ENCODE peak calls at places on chromosomes 5 and 9, in five cellular contexts. K is IMR-90; P is transverse colon; T is A673; C is naive thymus-derived CD4-positive, alpha-beta T cell. L is an unnamed sample. For H3K4me1, the result is how much of the 10 kb centered on the place peaks cover.

GRCh38 chr9:137085918-137086530 is 761 bp upstream of the MAN1B1 start:
- DNase-seq in P (peak), T (no peak), K (no peak), C (peak), L (no peak)

GRCh38 chr9:17491780-17492179 is 87.1 kb upstream of the SH3GL2 start:
- DNase-seq in P (no peak), T (no peak), K (peak), C (no peak), L (no peak)

GRCh38 chr5:39760385-39761198 is 335.8 kb upstream of the DAB2 start:
- DNase-seq in K (peak), C (no peak), T (no peak), P (no peak), L (no peak)

GRCh38 chr9:281753-282645 is 67.3 kb downstream of the DOCK8 start:
- DNase-seq in T (no peak), K (no peak), P (no peak), C (no peak), L (no peak)

GRCh38 chr9:18739127-18739526 is 265.2 kb downstream of the ADAMTSL1 start:
- DNase-seq in T (no peak), K (no peak), C (no peak), P (no peak), L (no peak)

GRCh38 chr9:134623408-134624066 is 18.1 kb upstream of the COL5A1 start:
- DNase-seq in K (no peak), C (no peak), P (no peak), T (no peak), L (peak)

GRCh38 chr9:109602987-109603386 is 104.9 kb upstream of the PTPN3 start:
- DNase-seq in T (no peak), C (no peak), K (no peak), P (no peak), L (no peak)

GRCh38 chr5:95162231-95162992 is 122.5 kb downstream of the MCTP1 start:
- DNase-seq in T (peak), P (no peak), K (no peak), C (no peak), L (no peak)

GRCh38 chr9:70823284-70823683 is 298.1 kb downstream of the TRPM3 start:
- DNase-seq in C (no peak), K (no peak), P (no peak), T (no peak), L (no peak)

GRCh38 chr5:139919308-139919707 is 123.7 kb downstream of the PSD2 start:
- DNase-seq in P (no peak), K (no peak), T (no peak), C (no peak), L (no peak)

GRCh38 chr5:153267506-153267905 is 223.0 kb upstream of the GRIA1 start:
- DNase-seq in T (no peak), C (no peak), K (no peak), P (no peak), L (no peak)

GRCh38 chr9:78131969-78132687 is 100.5 kb upstream of the GNAQ start:
- DNase-seq in C (no peak), T (no peak), P (no peak), K (no peak), L (no peak)

GRCh38 chr5:31962928-31963327 is 211.2 kb downstream of the GOLPH3 start:
- DNase-seq in C (no peak), K (no peak), P (no peak), T (no peak), L (no peak)

GRCh38 chr5:110807174-110807573 is 68.4 kb downstream of the SLC25A46 start:
- DNase-seq in K (peak), P (peak), C (no peak), T (no peak), L (no peak)

GRCh38 chr5:122120957-122121356 is 8.4 kb upstream of the ZNF474 start:
- DNase-seq in T (no peak), P (no peak), C (no peak), K (peak), L (no peak)

DNA sequence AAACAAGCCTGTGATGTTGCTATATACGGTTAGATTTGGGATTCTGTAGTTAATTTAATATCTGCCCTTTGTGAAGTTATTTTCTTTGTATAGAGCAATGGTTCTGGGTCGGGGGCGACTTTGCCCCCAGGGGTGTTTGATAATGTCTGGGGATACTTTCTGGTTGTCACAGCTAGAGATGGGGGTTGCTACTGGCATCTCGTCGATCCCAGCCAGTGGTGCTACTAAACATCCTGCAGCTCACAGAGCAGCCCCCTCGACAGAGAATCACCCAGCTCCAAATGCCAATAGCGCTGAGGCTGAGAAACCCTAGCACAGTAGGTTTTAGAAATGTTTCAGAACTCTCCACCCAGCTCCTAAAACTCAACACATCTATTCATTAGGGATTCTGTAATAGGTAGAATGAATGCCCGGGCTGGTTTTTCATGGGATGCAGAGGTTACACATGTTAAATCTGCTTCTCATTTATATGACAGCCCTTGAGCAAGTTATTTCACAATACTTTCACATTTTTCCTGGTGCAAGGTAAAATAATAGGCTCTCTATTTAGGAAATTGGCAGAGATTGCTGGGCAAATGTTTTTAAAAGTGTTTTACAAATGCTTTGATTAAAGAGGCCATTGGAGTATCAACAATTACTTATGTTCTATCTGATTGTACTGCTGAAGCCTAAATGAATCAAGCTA is 75.2 kb upstream of the CTSL start:
- DNase-seq in C (no peak), K (no peak), T (no peak), P (no peak), L (no peak)
- H3K4me1 ChIP-seq in C (under half), K (under half), T (under half), P (under half), L (under half)

DNA sequence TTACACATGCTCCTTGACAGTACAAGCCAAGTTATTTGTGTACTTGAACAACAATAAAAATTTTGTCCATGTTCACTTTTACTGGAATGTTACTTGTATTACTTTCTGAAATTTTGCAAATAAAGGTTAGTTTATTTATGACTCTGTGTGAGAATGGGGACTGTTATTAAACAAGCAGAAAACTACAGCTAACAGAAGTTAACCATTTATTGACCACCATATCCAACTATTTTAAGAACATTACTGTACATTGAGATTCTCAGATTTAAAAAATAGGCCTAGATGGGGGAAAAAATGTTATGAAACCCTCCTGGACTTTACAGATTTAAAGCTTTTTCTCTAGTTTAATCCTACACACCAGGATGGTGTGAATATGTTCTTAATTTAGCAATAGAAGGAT is 1.8 kb downstream of the SLC25A51 start:
- DNase-seq in T (no peak), P (no peak), C (no peak), K (no peak), L (no peak)
- H3K27ac ChIP-seq in T (no peak), P (no peak), C (no peak), K (no peak), L (no peak)

GRCh38 chr5:72246954-72247442 is 73.0 kb downstream of the MRPS27 start:
- DNase-seq in T (no peak), C (no peak), K (peak), P (no peak), L (no peak)
- H3K4me1 ChIP-seq in T (half or more), C (under half), K (under half), P (under half), L (under half)

DNA sequence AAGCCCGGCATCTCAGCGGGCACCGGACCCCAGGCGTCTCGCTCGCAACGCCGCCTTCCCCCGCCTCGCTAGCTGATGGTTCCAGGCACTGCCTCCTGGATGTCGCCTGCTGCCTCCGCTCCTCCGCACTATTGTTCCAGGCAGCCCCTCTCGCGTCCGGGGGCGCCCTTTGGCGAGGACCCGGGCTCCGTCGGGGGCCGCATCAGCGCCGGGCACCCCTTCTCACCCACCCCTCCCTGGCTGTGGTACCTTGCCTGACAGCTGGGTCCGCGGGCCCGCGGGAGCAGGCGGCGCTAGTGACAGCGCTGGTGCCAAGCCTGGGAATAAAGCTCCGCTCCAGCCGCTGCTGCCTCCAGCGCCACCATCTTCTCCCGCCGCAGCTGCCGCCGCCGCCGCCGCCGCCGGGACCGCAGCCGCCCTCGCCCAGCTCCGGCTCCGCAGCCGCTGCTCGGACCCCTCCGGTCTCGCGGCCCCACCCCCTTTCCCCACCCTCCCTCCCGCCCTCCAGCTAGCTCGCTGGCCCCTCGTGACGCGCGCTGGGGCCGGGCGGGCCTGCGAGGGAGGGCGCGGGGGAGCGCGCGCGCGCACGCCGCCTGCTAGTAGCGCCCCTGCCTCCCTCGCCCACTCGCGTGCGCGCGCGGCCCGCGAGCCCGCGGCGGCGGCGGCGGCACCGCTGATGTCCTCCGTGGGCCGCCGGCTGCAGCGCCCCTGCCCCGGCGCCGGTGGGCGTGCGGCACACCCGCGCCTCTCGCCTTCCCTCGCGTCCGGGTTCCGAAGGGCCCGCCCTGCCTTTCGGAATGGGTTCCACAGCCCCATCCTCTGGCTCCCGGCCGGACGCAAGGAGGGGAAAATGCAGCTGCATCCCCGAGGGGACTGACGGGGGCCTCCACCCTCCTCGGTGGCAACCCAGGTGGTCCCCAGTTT is at the start of gene APBA1:
- DNase-seq in C (peak), K (peak), P (peak), T (peak), L (peak)
- H3K27ac ChIP-seq in C (no peak), K (peak), P (peak), T (no peak), L (peak)

GRCh38 chr5:141841376-141841775 is 36.8 kb downstream of the PCDH1 start:
- DNase-seq in T (no peak), K (no peak), C (no peak), P (peak), L (no peak)

GRCh38 chr5:141838326-141839014 is 39.7 kb downstream of the PCDH1 start:
- DNase-seq in K (no peak), P (no peak), C (no peak), T (no peak), L (no peak)

GRCh38 chr5:141840826-141841360 is 37.3 kb downstream of the PCDH1 start:
- DNase-seq in K (no peak), T (no peak), C (no peak), P (no peak), L (no peak)

GRCh38 chr5:141840295-141840812 is 37.9 kb downstream of the PCDH1 start:
- DNase-seq in C (no peak), P (peak), K (no peak), T (no peak), L (no peak)

DNA sequence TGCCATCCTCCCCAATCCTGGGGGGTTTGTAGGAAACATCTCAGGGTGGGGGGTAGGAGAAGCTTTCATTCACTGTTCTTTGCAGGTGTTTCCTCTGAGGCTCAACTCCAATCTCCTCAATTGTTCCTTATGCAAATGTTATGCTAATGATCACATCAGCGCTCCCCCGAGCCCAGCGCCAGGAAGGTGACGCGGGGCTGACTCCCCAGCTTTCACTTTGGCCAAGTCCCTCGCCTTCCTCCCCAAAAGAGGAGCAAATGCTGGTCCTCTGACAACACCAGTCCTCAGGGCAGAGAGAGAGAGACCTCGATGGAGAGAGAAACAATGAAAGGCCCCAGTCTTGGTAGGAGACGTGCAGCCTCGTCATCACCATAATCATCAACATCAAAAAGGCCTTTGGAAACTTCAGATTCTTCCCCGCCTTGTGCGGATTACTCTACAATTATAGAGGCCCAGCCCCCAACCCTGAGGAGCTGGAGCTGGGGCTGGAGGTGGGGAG is 39.1 kb downstream of the PCDH1 start:
- DNase-seq in P (no peak), T (peak), K (no peak), C (no peak), L (no peak)
- H3K4me1 ChIP-seq in P (under half), T (under half), K (under half), C (under half), L (under half)

GRCh38 chr9:98360176-98360708 is 104.8 kb upstream of the TBC1D2 start:
- DNase-seq in T (no peak), K (no peak), C (no peak), P (no peak), L (no peak)

GRCh38 chr9:98361645-98362044 is 106.2 kb upstream of the TBC1D2 start:
- DNase-seq in P (no peak), T (no peak), K (no peak), C (no peak), L (no peak)

GRCh38 chr9:98356953-98357352 is 101.5 kb upstream of the TBC1D2 start:
- DNase-seq in C (no peak), P (no peak), T (no peak), K (peak), L (no peak)

GRCh38 chr9:98357921-98358535 is 102.6 kb upstream of the TBC1D2 start:
- DNase-seq in C (no peak), K (peak), P (no peak), T (no peak), L (no peak)

GRCh38 chr9:98359569-98359968 is 104.1 kb upstream of the TBC1D2 start:
- DNase-seq in T (no peak), K (no peak), P (no peak), C (no peak), L (no peak)
- H3K27ac ChIP-seq in T (no peak), K (no peak), P (no peak), C (no peak), L (no peak)

GRCh38 chr9:95010431-95010838 is 283.9 kb downstream of the AOPEP start:
- DNase-seq in P (no peak), K (no peak), T (no peak), C (no peak), L (no peak)
- H3K4me1 ChIP-seq in P (under half), K (under half), T (under half), C (under half), L (under half)

GRCh38 chr9:34328983-34329832 is at the start of the genes KIF24 and NUDT2:
- DNase-seq in P (peak), T (peak), K (peak), C (peak), L (peak)
- H3K27ac ChIP-seq in P (peak), T (peak), K (peak), C (peak), L (peak)

GRCh38 chr5:170121321-170121720 is 15.6 kb downstream of the FOXI1 start:
- DNase-seq in P (no peak), C (no peak), K (peak), T (no peak), L (no peak)
- H3K4me1 ChIP-seq in P (under half), C (under half), K (under half), T (under half), L (under half)

L was measured in uterus.